ENCODE peak calls at places on chromosomes 11 and 22, in four cellular contexts. One of them, this sample, is unnamed.

GRCh38 chr11:72553748-72554147 is 119.4 kb upstream of the CLPB start:
- DNase-seq in CD8-positive, alpha-beta T cell: no peak
- DNase-seq in HTR-8/SVneo: no peak
- DNase-seq in ELF-1: no peak
- DNase-seq in this sample: no peak

GRCh38 chr22:35567214-35567792 is 26.7 kb downstream of the RASD2 start:
- DNase-seq in CD8-positive, alpha-beta T cell: no peak
- DNase-seq in HTR-8/SVneo: no peak
- DNase-seq in ELF-1: no peak
- DNase-seq in this sample: no peak

GRCh38 chr11:11382858-11383532 is 29.9 kb upstream of the CSNK2A3 start:
- DNase-seq in CD8-positive, alpha-beta T cell: no peak
- DNase-seq in HTR-8/SVneo: no peak
- DNase-seq in ELF-1: no peak
- DNase-seq in this sample: no peak

GRCh38 chr11:103024086-103024485 is 67.9 kb downstream of the DCUN1D5 start:
- DNase-seq in CD8-positive, alpha-beta T cell: no peak
- DNase-seq in HTR-8/SVneo: peak; percentile 47
- DNase-seq in ELF-1: no peak
- DNase-seq in this sample: no peak

GRCh38 chr22:29342177-29342576 is 26.7 kb upstream of the RASL10A start:
- DNase-seq in CD8-positive, alpha-beta T cell: no peak
- DNase-seq in HTR-8/SVneo: no peak
- DNase-seq in ELF-1: no peak
- DNase-seq in this sample: no peak

GRCh38 chr22:46813816-46814597 is 51.6 kb downstream of the TBC1D22A start:
- DNase-seq in CD8-positive, alpha-beta T cell: no peak
- DNase-seq in HTR-8/SVneo: no peak
- DNase-seq in ELF-1: peak; percentile 70
- DNase-seq in this sample: no peak

GRCh38 chr11:383431-383830 is 10.6 kb upstream of the PKP3 start:
- DNase-seq in CD8-positive, alpha-beta T cell: no peak
- DNase-seq in HTR-8/SVneo: no peak
- DNase-seq in ELF-1: no peak
- DNase-seq in this sample: no peak

GRCh38 chr11:94803491-94803890 is 35.3 kb downstream of the AMOTL1 start:
- DNase-seq in CD8-positive, alpha-beta T cell: no peak
- DNase-seq in HTR-8/SVneo: no peak
- DNase-seq in ELF-1: no peak
- DNase-seq in this sample: no peak

GRCh38 chr11:125886997-125887372 is 483 bp upstream of the HYLS1 start:
- DNase-seq in CD8-positive, alpha-beta T cell: peak; percentile 26
- DNase-seq in HTR-8/SVneo: no peak
- DNase-seq in ELF-1: no peak
- DNase-seq in this sample: no peak

GRCh38 chr11:369336-370018 is at the start of gene B4GALNT4:
- DNase-seq in CD8-positive, alpha-beta T cell: no peak
- DNase-seq in HTR-8/SVneo: no peak
- DNase-seq in ELF-1: no peak
- DNase-seq in this sample: no peak

GRCh38 chr22:37416806-37417205 is 10.5 kb downstream of the ELFN2 start:
- DNase-seq in CD8-positive, alpha-beta T cell: no peak
- DNase-seq in HTR-8/SVneo: no peak
- DNase-seq in ELF-1: no peak
- DNase-seq in this sample: no peak